ENCODE peak calls at places on chromosome 20, in five cellular contexts. D is sciatic nerve, S is progenitor cell of endocrine pancreas, H is astrocyte of the spinal cord, L is EL. K is an unnamed sample.
A peak's percentile ranks its signal among the peaks of the same experiment; 100 is the strongest.

GRCh38 chr20:12928755-12929401 is 79.9 kb upstream of the SPTLC3 start:
- DNase-seq in D (no peak), L (peak; percentile 81), S (no peak), H (peak; percentile 87), K (no peak)

GRCh38 chr20:32902456-32903420 is 44.0 kb downstream of the EFCAB8 start:
- DNase-seq in H (peak; percentile 42), L (peak; percentile 51), D (peak; percentile 70), S (peak; percentile 41), K (peak; percentile 61)

GRCh38 chr20:38227578-38228360 is 32.8 kb downstream of the KIAA1755 start:
- DNase-seq in S (no peak), D (no peak), L (no peak), H (no peak), K (no peak)

GRCh38 chr20:63619086-63619485 is 7.8 kb downstream of the GMEB2 start:
- DNase-seq in H (no peak), S (no peak), L (no peak), D (no peak), K (no peak)

GRCh38 chr20:58870293-58871014 is 17.9 kb downstream of the GNAS start:
- DNase-seq in H (peak; percentile 45), D (peak; percentile 84), L (peak; percentile 61), S (peak; percentile 71), K (peak; percentile 69)

GRCh38 chr20:11331096-11331495 is 586.6 kb upstream of the BTBD3 start:
- DNase-seq in D (no peak), S (no peak), H (no peak), L (peak; percentile 60), K (peak; percentile 22)

GRCh38 chr20:52572687-52573086 is 381.1 kb upstream of the ZFP64 start:
- DNase-seq in D (no peak), S (no peak), H (peak; percentile 2), L (no peak), K (peak; percentile 42)

GRCh38 chr20:6704132-6704861 is 63.2 kb upstream of the BMP2 start:
- DNase-seq in L (peak; percentile 24), D (no peak), H (peak; percentile 79), S (no peak), K (no peak)

GRCh38 chr20:22106308-22106938 is 401.0 kb downstream of the PAX1 start:
- DNase-seq in S (no peak), D (no peak), L (no peak), H (peak; percentile 33), K (peak; percentile 37)

GRCh38 chr20:12715371-12715770 is 293.4 kb upstream of the SPTLC3 start:
- DNase-seq in D (no peak), H (no peak), S (no peak), L (no peak), K (no peak)

GRCh38 chr20:62832951-62833391 is 16.1 kb downstream of the COL9A3 start:
- DNase-seq in D (no peak), H (no peak), S (no peak), L (no peak), K (no peak)

GRCh38 chr20:34580588-34580940 is 22.0 kb downstream of the MAP1LC3A start:
- DNase-seq in S (no peak), L (no peak), D (no peak), H (no peak), K (no peak)

GRCh38 chr20:63217706-63218105 is 1.8 kb upstream of the YTHDF1 start:
- DNase-seq in L (no peak), D (no peak), H (no peak), S (no peak), K (no peak)

GRCh38 chr20:4091332-4092135 is 76.2 kb upstream of the RNF24 start:
- DNase-seq in H (peak; percentile 86), S (peak; percentile 58), L (peak; percentile 87), D (no peak), K (peak; percentile 61)

GRCh38 chr20:1863296-1863695 is 31.9 kb upstream of the SIRPA start:
- DNase-seq in L (no peak), D (no peak), S (no peak), H (no peak), K (no peak)

GRCh38 chr20:14127831-14128230 is 132.5 kb downstream of the MACROD2 start:
- DNase-seq in H (no peak), D (no peak), L (no peak), S (no peak), K (no peak)

GRCh38 chr20:4637081-4637797 is 84.5 kb upstream of the PRND start:
- DNase-seq in L (peak; percentile 22), D (no peak), S (no peak), H (no peak), K (peak; percentile 49)

GRCh38 chr20:32332614-32333013 is 25.5 kb upstream of the ASXL1 start:
- DNase-seq in H (peak; percentile 54), S (no peak), L (peak; percentile 58), D (no peak), K (no peak)

GRCh38 chr20:47125553-47126373 is 230.7 kb downstream of the ZMYND8 start:
- DNase-seq in D (peak; percentile 59), H (no peak), S (no peak), L (peak; percentile 6), K (no peak)

GRCh38 chr20:60447703-60448102 is 489.5 kb downstream of the CDH26 start:
- DNase-seq in S (no peak), L (no peak), H (no peak), D (no peak), K (no peak)

GRCh38 chr20:49424536-49424935 is 57.9 kb downstream of the KCNB1 start:
- DNase-seq in D (no peak), L (peak; percentile 59), H (no peak), S (no peak), K (peak; percentile 9)

GRCh38 chr20:32832664-32833063 is 12.9 kb downstream of the MAPRE1 start:
- DNase-seq in L (no peak), H (no peak), S (no peak), D (no peak), K (no peak)

GRCh38 chr20:45508068-45508886 is 7.1 kb downstream of the SPINT3 start:
- DNase-seq in H (no peak), D (no peak), L (no peak), S (no peak), K (no peak)

GRCh38 chr20:25033250-25033940 is 24.5 kb downstream of the ACSS1 start:
- DNase-seq in L (no peak), H (no peak), S (no peak), D (no peak), K (peak; percentile 37)

GRCh38 chr20:59402697-59403096 is 102.3 kb downstream of the EDN3 start:
- DNase-seq in S (no peak), L (no peak), H (no peak), D (no peak), K (no peak)

GRCh38 chr20:1802385-1803215 is 92.6 kb upstream of the SIRPA start:
- DNase-seq in H (peak; percentile 70), L (peak; percentile 64), D (peak; percentile 83), S (peak; percentile 51), K (peak; percentile 90)

GRCh38 chr20:8385247-8385646 is 253.2 kb downstream of the PLCB1 start:
- DNase-seq in D (no peak), L (peak; percentile 54), H (peak; percentile 64), S (no peak), K (peak; percentile 84)

GRCh38 chr20:8994045-8994444 is 74.8 kb upstream of the PLCB4 start:
- DNase-seq in D (no peak), L (no peak), H (no peak), S (no peak), K (no peak)

GRCh38 chr20:49230575-49231211 is 11.5 kb downstream of the DDX27 start:
- DNase-seq in S (no peak), L (peak; percentile 76), D (no peak), H (no peak), K (no peak)

GRCh38 chr20:6007094-6007528 is 46.7 kb downstream of the LRRN4 start:
- DNase-seq in S (no peak), D (no peak), H (no peak), L (peak; percentile 18), K (no peak)

GRCh38 chr20:5918856-5919633 is 31.3 kb downstream of the TRMT6 start:
- DNase-seq in D (no peak), S (no peak), L (peak; percentile 65), H (peak; percentile 59), K (peak; percentile 56)

GRCh38 chr20:49037962-49038387 is 8.1 kb upstream of the CSE1L start:
- DNase-seq in S (no peak), L (no peak), H (no peak), D (no peak), K (no peak)

GRCh38 chr20:32215147-32215546 is 7.5 kb downstream of the POFUT1 start:
- DNase-seq in D (no peak), H (no peak), S (no peak), L (no peak), K (no peak)

K was measured in A673.